ENCODE peak calls at places on chromosomes 12 and 14, in seven cellular contexts. X, T, V, F, E, N and Q are unnamed samples.

GRCh38 chr12:116861331-116861730 is 19.9 kb downstream of the HRK start:
- DNase-seq in N (peak; percentile 75), V (peak; percentile 90), F (peak; percentile 65), E (peak; percentile 90), T (peak; percentile 78), X (peak; percentile 60), Q (peak; percentile 50)

GRCh38 chr12:24534632-24535031 is 414.3 kb downstream of the BCAT1 start:
- DNase-seq in F (no peak), N (no peak), X (no peak), E (no peak), V (no peak), T (no peak), Q (no peak)

GRCh38 chr14:103057372-103058208 is at the start of gene CDC42BPB:
- DNase-seq in T (peak; percentile 89), X (peak; percentile 91), N (peak; percentile 67), E (peak; percentile 90), F (peak; percentile 85), V (peak; percentile 97), Q (peak; percentile 82)

GRCh38 chr14:106530423-106531107 is 1004.2 kb downstream of the TMEM121 start:
- DNase-seq in F (no peak), V (no peak), X (no peak), E (no peak), T (peak; percentile 48), N (no peak), Q (no peak)

GRCh38 chr12:49345840-49346658 is 639 bp upstream of the DNAJC22 start:
- DNase-seq in N (no peak), X (no peak), F (no peak), T (peak; percentile 57), V (no peak), E (no peak), Q (no peak)

GRCh38 chr14:101065246-101065645 is 161.7 kb upstream of the RTL1 start:
- DNase-seq in T (no peak), V (no peak), F (no peak), X (no peak), E (no peak), N (no peak), Q (no peak)

GRCh38 chr14:52863339-52863700 is 71.9 kb upstream of the GNPNAT1 start:
- DNase-seq in X (peak; percentile 68), E (peak; percentile 63), V (peak; percentile 36), F (no peak), T (no peak), N (no peak), Q (no peak)

GRCh38 chr12:1053690-1054089 is 62.7 kb downstream of the ERC1 start:
- DNase-seq in F (no peak), N (no peak), E (no peak), T (no peak), X (no peak), V (no peak), Q (no peak)

GRCh38 chr12:57834086-57834876 is 12.2 kb downstream of the CTDSP2 start:
- DNase-seq in V (no peak), N (no peak), F (no peak), E (no peak), T (no peak), X (no peak), Q (no peak)

GRCh38 chr12:118302053-118302452 is 70.7 kb downstream of the TAOK3 start:
- DNase-seq in T (no peak), E (peak; percentile 53), N (no peak), X (peak; percentile 50), F (peak; percentile 49), V (peak; percentile 69), Q (peak; percentile 76)

GRCh38 chr12:50215033-50215432 is 47.9 kb upstream of the CERS5 start:
- DNase-seq in E (peak; percentile 39), X (peak; percentile 71), F (peak; percentile 64), N (no peak), V (no peak), T (no peak), Q (peak; percentile 33)

GRCh38 chr14:79576434-79576833 is 634.9 kb downstream of the DIO2 start:
- DNase-seq in N (peak; percentile 18), E (peak; percentile 67), T (no peak), F (peak; percentile 30), V (no peak), X (peak; percentile 51), Q (no peak)

GRCh38 chr12:131264625-131265024 is 310.9 kb downstream of the ADGRD1 start:
- DNase-seq in N (no peak), F (no peak), V (no peak), X (no peak), T (no peak), E (no peak), Q (no peak)

GRCh38 chr12:103348935-103349334 is 146.8 kb downstream of the C12orf42 start:
- DNase-seq in F (no peak), T (no peak), V (no peak), N (no peak), X (no peak), E (no peak), Q (no peak)

GRCh38 chr12:11347810-11348209 is 37.6 kb upstream of the PRB4 start:
- DNase-seq in T (no peak), V (no peak), E (no peak), X (peak; percentile 13), F (no peak), N (no peak), Q (no peak)

GRCh38 chr12:110600254-110600653 is 13.7 kb upstream of the TCTN1 start:
- DNase-seq in N (no peak), E (peak; percentile 72), X (peak; percentile 80), T (peak; percentile 57), V (peak; percentile 70), F (peak; percentile 84), Q (peak; percentile 61)

GRCh38 chr14:82441270-82441669 is 907.6 kb upstream of the SEL1L start:
- DNase-seq in T (no peak), X (no peak), N (no peak), V (no peak), F (no peak), E (no peak), Q (no peak)

GRCh38 chr14:103549361-103550311 is 12.8 kb downstream of the BAG5 start:
- DNase-seq in V (no peak), X (no peak), T (no peak), F (no peak), E (no peak), N (no peak), Q (no peak)

GRCh38 chr14:104105822-104106470 is 20.4 kb downstream of the ASPG start:
- DNase-seq in F (no peak), V (no peak), X (no peak), T (no peak), N (no peak), E (no peak), Q (no peak)

GRCh38 chr12:52230364-52231281 is 2.4 kb upstream of the KRT7 start:
- DNase-seq in F (peak; percentile 90), X (peak; percentile 90), N (no peak), E (peak; percentile 68), V (peak; percentile 87), T (no peak), Q (peak; percentile 76)

GRCh38 chr14:69698572-69698971 is 68.4 kb upstream of the SRSF5 start:
- DNase-seq in E (no peak), T (no peak), V (no peak), F (no peak), X (no peak), N (no peak), Q (no peak)

GRCh38 chr12:30010071-30011052 is 226.6 kb upstream of the TMTC1 start:
- DNase-seq in N (no peak), X (no peak), E (no peak), V (no peak), T (no peak), F (peak; percentile 66), Q (no peak)

GRCh38 chr12:3882396-3882795 is 9.2 kb upstream of the PARP11 start:
- DNase-seq in N (no peak), V (no peak), X (no peak), T (no peak), E (no peak), F (no peak), Q (no peak)
- TF ChIP-seq CTCF in N (no peak), V (no peak), X (no peak), T (no peak), E (no peak), F (no peak), Q (no peak)

GRCh38 chr14:64963611-64964010 is 8.5 kb downstream of the RAB15 start:
- DNase-seq in N (no peak), F (no peak), T (no peak), V (no peak), E (no peak), X (no peak), Q (no peak)
- TF ChIP-seq CTCF in N (no peak), F (no peak), T (no peak), V (no peak), E (no peak), X (peak; percentile 11), Q (peak; percentile 21)

GRCh38 chr14:100030441-100031153 is 34.6 kb upstream of the EVL start:
- DNase-seq in V (peak; percentile 93), T (no peak), N (peak; percentile 74), X (peak; percentile 83), F (peak; percentile 91), E (peak; percentile 95), Q (peak; percentile 82)

GRCh38 chr14:100027771-100028490 is 37.3 kb upstream of the EVL start:
- DNase-seq in X (no peak), E (peak; percentile 33), T (no peak), N (no peak), V (no peak), F (peak; percentile 47), Q (no peak)

GRCh38 chr14:100031506-100032281 is 33.5 kb upstream of the EVL start:
- DNase-seq in N (peak; percentile 95), T (no peak), X (peak; percentile 99), E (peak; percentile 99), F (peak; percentile 99), V (peak; percentile 98), Q (peak; percentile 97)

GRCh38 chr14:100032749-100033148 is 32.5 kb upstream of the EVL start:
- DNase-seq in T (no peak), X (no peak), N (no peak), E (no peak), V (no peak), F (no peak), Q (no peak)

DNA sequence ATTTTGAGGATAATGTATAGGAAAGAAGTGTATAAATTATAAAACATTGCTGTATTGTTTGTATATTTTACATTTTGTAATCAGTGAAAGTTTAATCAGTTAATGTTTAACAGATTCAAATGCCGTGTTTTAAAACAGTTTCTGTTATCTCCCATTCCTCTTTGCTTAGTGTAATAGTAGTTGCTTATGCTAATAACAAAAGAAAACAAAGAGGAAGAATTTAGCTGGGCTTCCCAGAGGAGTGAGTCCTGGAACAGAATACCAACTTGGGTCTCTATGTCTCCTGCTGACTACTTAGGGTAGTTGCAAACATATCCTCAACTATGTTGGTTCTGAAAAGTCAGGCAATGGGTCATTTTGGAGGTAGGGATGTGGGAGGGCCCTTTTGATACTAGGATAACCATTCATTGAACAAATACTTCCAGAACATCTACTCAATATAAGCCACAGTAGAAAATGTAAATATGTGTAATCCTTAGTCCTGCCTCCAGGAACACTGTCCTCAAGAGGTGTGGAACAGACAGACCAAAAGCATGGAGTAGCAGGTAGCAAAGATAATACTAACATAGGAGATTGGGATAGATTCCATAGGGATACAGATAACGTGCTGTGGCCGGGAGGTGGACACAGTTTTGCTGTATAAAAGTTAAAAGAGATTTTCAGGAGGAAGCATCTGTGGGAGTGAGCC is 36.1 kb upstream of the EVL start:
- DNase-seq in E (peak; percentile 74), X (peak; percentile 39), T (no peak), F (peak; percentile 76), V (peak; percentile 44), N (no peak), Q (no peak)
- TF ChIP-seq CTCF in E (peak; percentile 12), X (peak; percentile 22), T (no peak), F (peak; percentile 21), V (no peak), N (no peak), Q (peak; percentile 44)

GRCh38 chr14:63039800-63040380 is 5.4 kb downstream of the KCNH5 start:
- DNase-seq in E (peak; percentile 84), X (peak; percentile 59), F (peak; percentile 73), T (no peak), V (peak; percentile 70), N (peak; percentile 59), Q (peak; percentile 50)
- TF ChIP-seq CTCF in E (peak; percentile 47), X (peak; percentile 49), F (peak; percentile 34), T (peak; percentile 29), V (no peak), N (peak; percentile 49), Q (peak; percentile 58)